ENCODE peak calls at places on chromosomes 6 and 20, in six cellular contexts. S is H9, O is coronary artery, G is heart right ventricle, Q is psoas muscle, J is stomach. U is an unnamed sample.

GRCh38 chr6:92052513-92052912 is 1366.8 kb downstream of the EPHA7 start:
- DNase-seq in O (no peak), G (no peak), S (no peak), J (no peak), Q (no peak), U (no peak)

GRCh38 chr6:122878809-122879208 is 89.8 kb downstream of the SMPDL3A start:
- DNase-seq in G (no peak), O (no peak), J (no peak), Q (no peak), S (no peak), U (no peak)

GRCh38 chr6:18226451-18226850 is 37.9 kb downstream of the DEK start:
- DNase-seq in O (no peak), G (no peak), J (no peak), S (no peak), Q (no peak), U (no peak)

GRCh38 chr6:92271101-92271500 is 1148.3 kb downstream of the EPHA7 start:
- DNase-seq in S (no peak), O (no peak), G (no peak), J (no peak), Q (no peak), U (no peak)

GRCh38 chr6:126312013-126312665 is 27.8 kb upstream of the CENPW start:
- DNase-seq in O (no peak), G (no peak), Q (no peak), J (no peak), S (peak; percentile 27), U (no peak)

GRCh38 chr6:90918361-90918760 is 331.5 kb upstream of the MAP3K7 start:
- DNase-seq in O (no peak), S (no peak), Q (no peak), G (no peak), J (no peak), U (no peak)

GRCh38 chr20:36775826-36776225 is 2.3 kb upstream of the DSN1 start:
- DNase-seq in S (no peak), Q (no peak), J (no peak), G (no peak), O (no peak), U (no peak)

GRCh38 chr20:59741073-59741472 is 136.7 kb downstream of the PHACTR3 start:
- DNase-seq in G (no peak), Q (no peak), J (no peak), O (no peak), S (no peak), U (no peak)

GRCh38 chr20:49569403-49570115 is 1.6 kb upstream of the PTGIS start:
- DNase-seq in J (peak; percentile 19), O (peak; percentile 72), S (no peak), Q (no peak), G (no peak), U (no peak)

GRCh38 chr6:165090206-165090605 is 219.2 kb downstream of the C6orf118 start:
- DNase-seq in S (no peak), G (no peak), Q (no peak), J (no peak), O (no peak), U (no peak)

GRCh38 chr6:86949776-86950175 is 12.4 kb downstream of the HTR1E start:
- DNase-seq in Q (no peak), O (no peak), G (no peak), J (no peak), S (no peak), U (no peak)

GRCh38 chr6:9540534-9541126 is 874.2 kb downstream of the TFAP2A start:
- DNase-seq in O (no peak), Q (no peak), G (no peak), J (no peak), S (no peak), U (no peak)

GRCh38 chr20:46951840-46952497 is 57.3 kb downstream of the EYA2 start:
- DNase-seq in O (no peak), S (no peak), J (no peak), Q (no peak), G (no peak), U (no peak)

GRCh38 chr6:89047473-89047872 is 33.1 kb upstream of the PNRC1 start:
- DNase-seq in S (no peak), O (no peak), Q (no peak), J (no peak), G (no peak), U (no peak)

GRCh38 chr6:22596011-22596410 is 26.6 kb downstream of the HDGFL1 start:
- DNase-seq in O (no peak), S (no peak), G (no peak), Q (no peak), J (no peak), U (no peak)

GRCh38 chr6:35240838-35241801 is 18.4 kb upstream of the ZNF76 start:
- DNase-seq in G (peak; percentile 77), J (peak; percentile 82), Q (peak; percentile 65), S (peak; percentile 85), O (no peak), U (peak; percentile 74)

GRCh38 chr6:7171119-7171518 is 63.4 kb downstream of the RREB1 start:
- DNase-seq in G (no peak), O (no peak), J (peak; percentile 62), S (no peak), Q (no peak), U (no peak)

GRCh38 chr6:154462425-154462824 is 48.1 kb downstream of the CNKSR3 start:
- DNase-seq in O (no peak), S (no peak), Q (no peak), J (no peak), G (no peak), U (no peak)

GRCh38 chr6:160692369-160692959 is 9.6 kb upstream of the PLG start:
- DNase-seq in Q (no peak), J (no peak), O (no peak), S (no peak), G (no peak), U (no peak)

GRCh38 chr6:110693296-110693695 is 122.0 kb downstream of the CDK19 start:
- DNase-seq in S (no peak), Q (no peak), O (no peak), J (no peak), G (no peak), U (no peak)
- H3K27ac ChIP-seq in S (no peak overlapping the region), Q (no peak overlapping the region), O (no peak overlapping the region), J (no peak overlapping the region), G (no peak overlapping the region), U (no peak overlapping the region)

DNA sequence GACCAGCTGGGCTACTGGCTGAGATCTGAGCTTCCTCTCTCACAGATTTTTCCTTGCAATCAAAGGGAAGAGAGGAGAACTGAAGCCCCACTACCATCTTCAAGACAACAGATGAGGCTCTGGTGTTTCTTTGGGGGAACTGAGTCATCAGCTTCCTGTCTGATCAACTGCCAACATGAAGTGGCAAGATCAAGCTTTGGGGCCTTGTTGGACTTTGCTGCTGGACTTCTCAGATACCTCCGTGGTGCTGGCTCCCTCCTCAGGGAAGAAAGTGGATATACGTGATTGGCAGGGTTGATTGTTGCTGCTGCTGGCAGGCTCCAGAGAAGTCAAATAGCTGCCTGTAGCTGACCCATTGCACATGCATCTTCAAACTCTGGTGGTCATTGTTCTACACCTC is 3.6 kb upstream of the TOX2 start:
- DNase-seq in S (no peak), O (no peak), Q (no peak), G (no peak), J (no peak), U (no peak)
- TF ChIP-seq CTCF in S (peak; percentile 30), O (no peak), Q (no peak), G (no peak), J (no peak), U (no peak)

GRCh38 chr6:13220266-13220665 is 108.1 kb downstream of the TBC1D7 start:
- DNase-seq in G (no peak), O (no peak), J (no peak), S (no peak), Q (no peak), U (no peak)

GRCh38 chr6:13216236-13216933 is 112.0 kb downstream of the TBC1D7 start:
- DNase-seq in Q (no peak), J (no peak), S (no peak), G (no peak), O (no peak), U (no peak)

GRCh38 chr6:13226071-13226470 is 102.3 kb downstream of the TBC1D7 start:
- DNase-seq in O (no peak), G (no peak), J (no peak), S (no peak), Q (no peak), U (no peak)

GRCh38 chr6:13217206-13217905 is 111.0 kb downstream of the TBC1D7 start:
- DNase-seq in S (no peak), G (no peak), J (no peak), Q (no peak), O (no peak), U (no peak)

GRCh38 chr6:13222048-13222447 is 106.3 kb downstream of the TBC1D7 start:
- DNase-seq in O (no peak), G (no peak), J (no peak), S (no peak), Q (no peak), U (no peak)
- H3K27ac ChIP-seq in O (no peak overlapping the region), G (no peak overlapping the region), J (no peak overlapping the region), S (no peak overlapping the region), Q (no peak overlapping the region), U (no peak overlapping the region)

DNA sequence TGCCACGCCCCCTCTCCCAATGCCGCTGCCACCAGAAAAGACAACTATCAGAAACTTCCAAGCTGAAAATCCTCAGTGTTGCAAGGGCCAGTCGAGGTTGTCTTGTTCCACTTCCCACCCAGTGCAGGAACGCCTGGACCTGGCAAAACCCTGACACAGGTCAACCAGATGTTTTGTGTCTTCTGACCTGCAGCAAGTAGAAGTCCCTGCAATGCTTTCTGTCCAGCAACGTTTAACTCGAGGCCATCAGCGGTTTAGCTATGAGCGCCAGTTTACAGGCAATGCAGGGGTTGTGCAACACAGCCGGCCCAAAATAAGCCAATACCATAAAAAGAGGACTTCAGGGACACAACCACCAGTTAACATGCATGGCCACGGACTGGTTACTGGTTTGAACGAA is 80.3 kb upstream of the QKI start:
- DNase-seq in S (no peak), O (no peak), G (no peak), J (no peak), Q (no peak), U (no peak)
- TF ChIP-seq CTCF in S (no peak), O (no peak), G (no peak), J (no peak), Q (no peak), U (no peak)

GRCh38 chr20:19867940-19868371 is 109.9 kb downstream of the RIN2 start:
- DNase-seq in J (no peak), G (no peak), S (no peak), O (no peak), Q (peak; percentile 41), U (peak; percentile 23)
- H3K27ac ChIP-seq in J (no peak overlapping the region), G (no peak overlapping the region), S (no peak overlapping the region), O (no peak overlapping the region), Q (no peak overlapping the region), U (no peak overlapping the region)

DNA sequence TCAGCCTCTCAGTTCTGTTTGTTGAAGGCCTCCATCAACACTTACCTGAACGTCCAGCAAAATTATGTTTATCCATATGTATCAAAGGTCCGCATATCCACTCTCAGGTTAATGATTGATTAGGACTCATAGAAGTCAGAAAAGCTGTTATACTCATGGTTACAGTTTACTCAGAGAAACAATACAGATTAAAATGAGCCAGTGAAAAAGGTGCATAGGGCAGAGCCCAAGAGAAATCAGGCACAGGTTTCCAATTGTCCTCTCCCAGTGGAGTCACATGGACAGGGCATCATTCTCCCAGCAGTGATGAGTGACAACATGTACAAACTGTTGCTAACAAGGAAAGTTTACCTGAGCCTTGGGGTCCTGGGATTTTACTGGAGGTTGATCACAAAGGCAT is 36.2 kb downstream of the THEMIS start:
- DNase-seq in Q (no peak), G (no peak), S (no peak), O (no peak), J (no peak), U (no peak)
- TF ChIP-seq CTCF in Q (no peak), G (no peak), S (no peak), O (no peak), J (no peak), U (no peak)